ENCODE peak calls at places on chromosomes 12 and 14, in seven cellular contexts. E, K, I, C, O, X and A are unnamed samples.

GRCh38 chr14:22375321-22375930 is 213.6 kb downstream of the DAD1 start:
- DNase-seq in K (peak), X (no peak), E (peak), C (no peak), O (peak), I (peak), A (peak)

GRCh38 chr14:37197421-37198272 is at the start of gene MIPOL1:
- DNase-seq in I (peak), E (peak), O (peak), X (peak), C (no peak), K (peak), A (peak)

GRCh38 chr14:91885837-91886236 is 18.5 kb upstream of the TC2N start:
- DNase-seq in E (no peak), K (no peak), I (no peak), X (no peak), C (no peak), O (no peak), A (no peak)

GRCh38 chr14:64293976-64294671 is at the start of gene ESR2:
- DNase-seq in I (peak), O (no peak), X (peak), K (peak), C (no peak), E (no peak), A (peak)

GRCh38 chr14:92348154-92348553 is 25.2 kb downstream of the SLC24A4 start:
- DNase-seq in E (peak), C (no peak), X (no peak), K (no peak), O (no peak), I (no peak), A (no peak)

GRCh38 chr12:56468216-56469006 is at the start of gene SPRYD4:
- DNase-seq in I (peak), K (peak), O (peak), X (peak), C (peak), E (peak), A (peak)

GRCh38 chr12:95963104-95963503 is 20.0 kb downstream of the AMDHD1 start:
- DNase-seq in C (no peak), O (peak), K (no peak), I (no peak), X (no peak), E (no peak), A (no peak)

GRCh38 chr12:8947737-8948136 is 1.7 kb downstream of the M6PR start:
- DNase-seq in K (no peak), I (no peak), X (no peak), O (no peak), E (no peak), C (no peak), A (no peak)

GRCh38 chr14:67490201-67490600 is 1.7 kb upstream of the TMEM229B start:
- DNase-seq in E (no peak), C (no peak), K (no peak), O (no peak), I (no peak), X (no peak), A (no peak)

GRCh38 chr12:24491968-24492367 is 456.9 kb downstream of the BCAT1 start:
- DNase-seq in X (no peak), E (no peak), O (no peak), C (no peak), K (no peak), I (no peak), A (no peak)
- TF ChIP-seq MAX in X (no peak), E (no peak), O (no peak), C (no peak), K (no peak), I (no peak), A (no peak)

DNA sequence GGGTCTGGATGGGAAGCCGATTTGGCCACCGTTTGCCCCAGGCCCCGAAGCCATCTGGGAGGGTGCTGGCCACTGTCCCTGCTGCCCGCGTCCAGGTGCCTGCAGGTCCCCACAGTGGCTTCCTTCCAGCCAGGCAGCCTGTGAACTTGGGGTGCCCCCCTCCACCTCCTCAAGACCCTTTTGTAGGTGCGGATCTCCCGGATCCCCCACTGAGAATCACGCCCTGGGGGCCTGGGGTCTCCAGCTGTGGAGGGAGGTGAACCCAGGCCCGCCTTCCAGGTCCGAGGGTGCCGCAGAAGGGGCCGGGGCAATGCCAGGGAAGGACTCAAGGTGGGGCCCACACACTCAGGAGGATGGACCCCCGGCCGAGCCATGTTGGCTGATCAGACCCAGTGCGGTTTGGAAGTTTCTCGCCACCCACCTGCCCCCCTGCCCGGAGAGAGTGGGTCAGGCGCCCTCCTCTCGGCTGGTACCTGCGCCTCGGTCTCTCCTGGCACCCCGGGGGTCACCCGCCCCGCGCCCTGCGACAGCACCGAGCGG is 1.7 kb downstream of the MMP17 start:
- DNase-seq in X (no peak), I (no peak), E (no peak), O (no peak), K (no peak), C (no peak), A (peak)
- H3K9ac ChIP-seq in X (no peak), I (peak), E (peak), O (peak), K (no peak), C (no peak), A (no peak)

GRCh38 chr12:49105504-49106120 is 5.0 kb downstream of the LMBR1L start:
- DNase-seq in X (no peak), O (no peak), K (peak), I (no peak), E (no peak), C (no peak), A (no peak)
- TF ChIP-seq MAX in X (no peak), O (no peak), K (no peak), I (no peak), E (no peak), C (no peak), A (no peak)

GRCh38 chr14:55028476-55028875 is 1.4 kb downstream of the SOCS4 start:
- DNase-seq in K (no peak), I (no peak), E (no peak), X (no peak), O (no peak), C (no peak), A (no peak)
- H3K9ac ChIP-seq in K (peak), I (no peak), E (peak), X (peak), O (peak), C (peak), A (peak)

GRCh38 chr14:103316723-103317122 is 17.3 kb upstream of the EIF5 start:
- DNase-seq in O (no peak), X (peak), E (no peak), C (no peak), I (peak), K (no peak), A (no peak)

GRCh38 chr14:103319422-103319821 is 14.6 kb upstream of the EIF5 start:
- DNase-seq in K (no peak), C (peak), I (no peak), X (no peak), O (no peak), E (no peak), A (no peak)

GRCh38 chr14:103317251-103317650 is 16.8 kb upstream of the EIF5 start:
- DNase-seq in C (no peak), K (no peak), E (no peak), I (no peak), X (no peak), O (no peak), A (no peak)

GRCh38 chr14:103317976-103318580 is 16.0 kb upstream of the EIF5 start:
- DNase-seq in I (no peak), X (no peak), E (no peak), C (no peak), K (no peak), O (no peak), A (no peak)

GRCh38 chr14:103318750-103319419 is 15.2 kb upstream of the EIF5 start:
- DNase-seq in O (no peak), K (no peak), E (no peak), X (no peak), C (no peak), I (no peak), A (no peak)
- TF ChIP-seq MAX in O (no peak), K (no peak), E (no peak), X (no peak), C (no peak), I (no peak), A (no peak)

DNA sequence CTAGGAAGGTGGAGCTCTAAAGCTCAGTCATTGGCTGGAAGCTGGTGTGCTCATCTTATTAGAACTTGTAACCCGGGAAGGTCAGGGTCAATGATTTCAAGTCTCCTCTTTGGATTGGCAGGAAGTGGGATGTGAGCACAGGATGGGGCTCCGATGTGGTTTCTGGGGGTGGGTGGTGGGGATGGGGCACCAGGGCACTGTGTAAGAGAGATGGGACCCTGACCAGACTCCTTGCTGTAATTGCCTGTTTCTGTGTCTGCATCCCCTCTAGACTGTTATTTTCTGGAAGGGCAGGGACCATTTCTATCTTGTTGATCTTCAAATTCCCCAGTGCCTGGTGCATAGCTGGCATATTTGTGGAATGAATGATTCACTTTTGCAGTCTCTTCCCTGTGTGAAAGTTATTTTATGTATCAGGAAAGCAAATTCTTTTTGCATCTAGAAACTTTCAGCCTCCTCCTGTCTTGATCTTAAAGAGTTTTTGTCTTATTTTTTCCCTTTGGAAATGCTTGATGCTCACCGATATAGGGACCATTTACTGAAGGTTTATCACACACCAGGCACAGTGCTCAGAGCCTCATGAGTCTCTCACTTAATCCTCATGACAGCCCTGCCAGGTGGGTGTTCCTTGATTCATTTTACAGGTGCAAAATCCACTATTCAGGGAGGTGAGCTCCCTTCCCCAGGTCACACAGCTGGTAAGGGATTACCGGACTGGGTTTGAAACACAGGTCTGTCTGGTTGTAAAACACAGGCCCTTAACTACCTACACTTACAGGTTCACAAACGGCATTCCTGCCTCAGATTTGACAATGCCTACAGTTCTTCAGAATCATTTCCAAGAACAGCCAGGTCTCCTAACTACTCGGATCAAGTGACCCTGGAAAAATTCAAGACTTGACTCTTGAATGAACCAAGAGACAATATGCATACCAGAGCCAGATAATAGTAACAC is 86.9 kb upstream of the IGF1 start:
- DNase-seq in K (no peak), E (no peak), O (no peak), I (no peak), C (no peak), X (no peak), A (peak)
- H3K9ac ChIP-seq in K (no peak), E (no peak), O (no peak), I (no peak), C (no peak), X (no peak), A (peak)

GRCh38 chr12:94145231-94145979 is 3.0 kb upstream of the PLXNC1 start:
- DNase-seq in K (no peak), E (no peak), I (peak), X (no peak), C (no peak), O (peak), A (peak)
- TF ChIP-seq MAX in K (no peak), E (no peak), I (no peak), X (no peak), C (no peak), O (no peak), A (no peak)

DNA sequence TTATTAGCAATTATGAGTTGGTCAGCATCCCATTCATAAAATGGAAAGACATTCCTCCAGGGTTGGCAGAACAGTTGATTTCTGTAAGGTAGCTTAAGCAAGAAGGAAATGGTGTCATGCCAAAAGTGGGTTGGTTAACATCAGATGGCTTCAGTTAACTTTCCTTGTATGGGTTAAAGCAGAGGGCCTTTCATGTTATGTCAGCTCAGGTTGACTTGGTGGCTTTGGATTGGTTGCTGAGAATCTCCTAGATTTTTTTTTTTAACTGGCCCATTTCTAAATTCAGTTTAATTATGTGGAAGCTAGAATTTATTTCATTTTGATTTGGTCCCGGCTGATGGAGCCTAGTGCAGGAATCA is 87.8 kb downstream of the BBS10 start:
- DNase-seq in X (no peak), O (no peak), C (no peak), E (no peak), K (peak), I (no peak), A (no peak)
- H3K9ac ChIP-seq in X (no peak), O (no peak), C (no peak), E (no peak), K (peak), I (no peak), A (peak)